ENCODE peak calls at places on chromosomes 3 and 15, in six cellular contexts. S, V, L, B, A and U are unnamed samples.

GRCh38 chr3:159913712-159914414 is 74.8 kb upstream of the IL12A start:
- DNase-seq in S (no peak), V (no peak), L (no peak), B (no peak), A (no peak), U (no peak)

GRCh38 chr3:157100997-157101396 is 59.0 kb downstream of the CCNL1 start:
- DNase-seq in S (no peak), V (no peak), L (no peak), B (no peak), A (no peak), U (no peak)

GRCh38 chr3:180980612-180981011 is 8.9 kb downstream of the DNAJC19 start:
- DNase-seq in S (no peak), V (no peak), L (peak), B (no peak), A (no peak), U (no peak)

GRCh38 chr3:100766069-100766468 is 56.8 kb downstream of the TFG start:
- DNase-seq in S (no peak), V (no peak), L (no peak), B (no peak), A (no peak), U (no peak)

GRCh38 chr3:4492240-4493007 is 724 bp upstream of the ITPR1 start:
- DNase-seq in S (peak), V (peak), L (peak), B (peak), A (peak), U (peak)

GRCh38 chr3:52446631-52447511 is 2.0 kb upstream of the SEMA3G start:
- DNase-seq in S (peak), V (peak), L (peak), B (peak), A (no peak), U (peak)

GRCh38 chr3:62987721-62988120 is 112.5 kb upstream of the CADPS start:
- DNase-seq in S (no peak), V (no peak), L (no peak), B (no peak), A (no peak), U (no peak)

GRCh38 chr3:54578417-54578816 is 349.4 kb downstream of the LRTM1 start:
- DNase-seq in S (no peak), V (no peak), L (peak), B (no peak), A (no peak), U (no peak)

GRCh38 chr3:155110996-155111901 is 31.1 kb downstream of the MME start:
- DNase-seq in S (no peak), V (no peak), L (no peak), B (no peak), A (no peak), U (no peak)

GRCh38 chr3:150759319-150759718 is 3.6 kb downstream of the SIAH2 start:
- DNase-seq in S (no peak), V (no peak), L (no peak), B (no peak), A (no peak), U (no peak)

GRCh38 chr15:71325461-71325860 is 210.2 kb downstream of the THSD4 start:
- DNase-seq in S (no peak), V (no peak), L (peak), B (no peak), A (no peak), U (no peak)

GRCh38 chr3:31219131-31219843 is 313.4 kb upstream of the STT3B start:
- DNase-seq in S (no peak), V (no peak), L (peak), B (no peak), A (no peak), U (no peak)

GRCh38 chr15:75199347-75199976 is 2.2 kb upstream of the C15orf39 start:
- DNase-seq in S (no peak), V (no peak), L (no peak), B (no peak), A (no peak), U (no peak)